ENCODE peak calls at places on chromosomes 16 and 17, in nine cellular contexts. S, G, A, E, Y, I, M, N and T are unnamed samples.

GRCh38 chr17:75689441-75689873 is 22.3 kb downstream of the SAP30BP start:
- DNase-seq in A (no peak), I (no peak), E (no peak), G (peak), Y (no peak), S (no peak), M (no peak), N (peak), T (peak)

GRCh38 chr16:67170948-67171649 is 761 bp downstream of the NOL3 start:
- DNase-seq in E (no peak), S (no peak), Y (no peak), N (no peak), M (no peak), G (no peak), I (no peak), A (no peak), T (no peak)

GRCh38 chr16:7791191-7791590 is 458.5 kb downstream of the RBFOX1 start:
- DNase-seq in E (no peak), N (no peak), M (no peak), A (no peak), I (no peak), G (no peak), Y (no peak), S (no peak), T (no peak)

GRCh38 chr17:27499451-27500265 is 43.4 kb downstream of the KSR1 start:
- DNase-seq in I (no peak), G (no peak), Y (peak), N (no peak), A (no peak), S (no peak), M (no peak), E (no peak), T (no peak)

GRCh38 chr17:62792122-62792800 is 15.9 kb downstream of the MARCHF10 start:
- DNase-seq in I (no peak), E (no peak), M (peak), G (no peak), Y (no peak), N (no peak), S (no peak), A (peak), T (no peak)

GRCh38 chr17:4934173-4934979 is 2.3 kb downstream of the GP1BA start:
- DNase-seq in N (no peak), Y (no peak), M (no peak), S (no peak), A (no peak), G (no peak), E (no peak), I (no peak), T (peak)

GRCh38 chr17:17537311-17538099 is 41.3 kb upstream of the RASD1 start:
- DNase-seq in M (no peak), I (no peak), S (no peak), A (no peak), Y (no peak), N (no peak), E (no peak), G (no peak), T (no peak)

GRCh38 chr17:70047619-70048018 is 27.4 kb upstream of the KCNJ16 start:
- DNase-seq in E (no peak), N (no peak), M (peak), G (no peak), A (no peak), Y (no peak), I (no peak), S (no peak), T (no peak)

GRCh38 chr17:55314061-55314783 is 49.5 kb downstream of the HLF start:
- DNase-seq in N (no peak), Y (no peak), E (no peak), M (no peak), G (no peak), A (no peak), I (no peak), S (no peak), T (no peak)

GRCh38 chr17:65920996-65921395 is 270.9 kb downstream of the CEP112 start:
- DNase-seq in S (no peak), G (no peak), N (no peak), Y (no peak), M (no peak), A (no peak), I (no peak), E (no peak), T (no peak)

GRCh38 chr16:12087901-12088364 is 111.4 kb downstream of the SNX29 start:
- DNase-seq in G (peak), Y (no peak), S (peak), E (no peak), N (no peak), A (no peak), M (no peak), I (peak), T (no peak)

GRCh38 chr16:30551781-30552180 is 6.4 kb downstream of the ZNF764 start:
- DNase-seq in Y (no peak), M (no peak), S (no peak), A (no peak), E (peak), G (peak), N (peak), I (no peak), T (no peak)

GRCh38 chr17:29578626-29579485 is 10.4 kb downstream of the TP53I13 start:
- DNase-seq in G (no peak), S (no peak), Y (peak), A (no peak), I (no peak), E (no peak), N (no peak), M (no peak), T (no peak)

GRCh38 chr17:45073414-45074070 is 12.4 kb downstream of the NMT1 start:
- DNase-seq in N (no peak), S (no peak), I (no peak), Y (no peak), G (no peak), E (no peak), A (peak), M (no peak), T (no peak)

GRCh38 chr17:35733366-35733765 is 1.9 kb downstream of the RASL10B start:
- DNase-seq in S (no peak), G (no peak), A (no peak), Y (no peak), I (peak), E (no peak), N (no peak), M (no peak), T (no peak)

GRCh38 chr17:44308320-44308818 is at the start of gene RUNDC3A:
- DNase-seq in A (no peak), M (peak), G (peak), Y (peak), N (peak), S (peak), I (peak), E (peak), T (peak)

GRCh38 chr16:81357711-81358270 is 43.0 kb downstream of the GAN start:
- DNase-seq in E (no peak), S (no peak), M (no peak), I (no peak), G (no peak), Y (no peak), A (no peak), N (no peak), T (no peak)

GRCh38 chr17:30318190-30318589 is 15.7 kb downstream of the TMIGD1 start:
- DNase-seq in G (no peak), Y (no peak), M (no peak), A (no peak), E (no peak), N (no peak), S (peak), I (no peak), T (no peak)

GRCh38 chr16:10611825-10612342 is 31.5 kb upstream of the EMP2 start:
- DNase-seq in S (no peak), A (no peak), E (no peak), M (no peak), Y (no peak), G (no peak), N (no peak), I (no peak), T (no peak)

GRCh38 chr16:50996166-50996565 is 154.9 kb downstream of the SALL1 start:
- DNase-seq in S (no peak), A (no peak), G (no peak), I (no peak), N (no peak), Y (no peak), E (no peak), M (no peak), T (no peak)

GRCh38 chr17:17320188-17320910 is 17.2 kb downstream of the NT5M start:
- DNase-seq in S (no peak), G (no peak), M (no peak), E (peak), N (no peak), Y (no peak), A (no peak), I (peak), T (no peak)

GRCh38 chr17:60256174-60256573 is 106.4 kb downstream of the CA4 start:
- DNase-seq in M (no peak), E (no peak), N (no peak), Y (no peak), A (no peak), I (no peak), G (no peak), S (no peak), T (no peak)

GRCh38 chr17:6166492-6167179 is 96.5 kb downstream of the WSCD1 start:
- DNase-seq in N (no peak), I (no peak), S (no peak), Y (no peak), M (no peak), G (no peak), A (no peak), E (no peak), T (no peak)